ENCODE peak calls at places on chromosomes 1 and 21, in five cellular contexts. H, G, R, P and D are unnamed samples.

GRCh38 chr1:19639999-19640362 is 4.1 kb upstream of the NBL1 start:
- DNase-seq in G (peak; percentile 58), R (no peak), H (no peak), P (no peak), D (no peak)

GRCh38 chr1:180262628-180263488 is 32.8 kb downstream of the LHX4 start:
- DNase-seq in P (no peak), G (no peak), R (no peak), H (no peak), D (no peak)

GRCh38 chr1:245879091-245879490 is 628.0 kb downstream of the SMYD3 start:
- DNase-seq in H (peak; percentile 28), R (no peak), P (no peak), G (no peak), D (no peak)

GRCh38 chr1:94617957-94618739 is 76.6 kb upstream of the F3 start:
- DNase-seq in H (no peak), P (no peak), G (no peak), R (no peak), D (no peak)

GRCh38 chr1:205275133-205275532 is 46.4 kb downstream of the NUAK2 start:
- DNase-seq in G (peak; percentile 60), P (no peak), H (no peak), R (peak; percentile 49), D (no peak)

GRCh38 chr1:22416555-22417454 is 34.8 kb upstream of the ZBTB40 start:
- DNase-seq in R (peak; percentile 74), P (peak; percentile 61), H (peak; percentile 86), G (peak; percentile 77), D (peak; percentile 79)

GRCh38 chr1:93979718-93980319 is 70.6 kb upstream of the GCLM start:
- DNase-seq in P (no peak), R (no peak), H (peak; percentile 29), G (peak; percentile 74), D (no peak)

GRCh38 chr1:12636098-12636950 is 7.6 kb upstream of the AADACL4 start:
- DNase-seq in G (no peak), P (no peak), R (no peak), H (peak; percentile 70), D (no peak)

GRCh38 chr21:28943631-28944030 is 49.0 kb downstream of the LTN1 start:
- DNase-seq in G (no peak), H (no peak), P (no peak), R (no peak), D (no peak)

GRCh38 chr1:246930830-246931548 is 759 bp downstream of the AHCTF1 start:
- DNase-seq in P (peak; percentile 75), R (peak; percentile 45), H (peak; percentile 71), G (peak; percentile 29), D (peak; percentile 58)

GRCh38 chr1:208121965-208122364 is 122.2 kb downstream of the PLXNA2 start:
- DNase-seq in H (no peak), P (no peak), G (no peak), R (no peak), D (no peak)

GRCh38 chr21:18529253-18529652 is 125.7 kb upstream of the TMPRSS15 start:
- DNase-seq in H (peak; percentile 47), R (no peak), G (no peak), P (no peak), D (no peak)